ENCODE peak calls at places on chromosomes 2 and 18, in ten cellular contexts. T is T-cell; N is cardiac muscle cell; W is stimulated activated CD4-positive, alpha-beta T cell treated with anti-CD3 and anti-CD28 coated beads, Interleukin-12 subunit alpha, Interleukin-12 subunit beta, amount 100 ng/mL, for 24 hours; F is AG09319; O is SHP77; L is astrocyte of the spinal cord; M is sciatic nerve; A is left cardiac atrium; E is NB4. X is an unnamed sample.

GRCh38 chr2:30580394-30580793 is 133.3 kb downstream of the LCLAT1 start:
- DNase-seq in T (no peak), N (no peak), W (no peak), F (no peak), O (no peak), L (no peak), M (no peak), A (no peak), E (no peak), X (no peak)

GRCh38 chr18:33062834-33063364 is 290.1 kb upstream of the KLHL14 start:
- DNase-seq in T (no peak), N (no peak), W (no peak), F (no peak), O (no peak), L (no peak), M (no peak), A (no peak), E (no peak), X (no peak)

GRCh38 chr2:189142893-189143759 is 36.4 kb downstream of the COL5A2 start:
- DNase-seq in T (peak), N (peak), W (peak), F (no peak), O (peak), L (no peak), M (no peak), A (no peak), E (peak), X (peak)

GRCh38 chr2:102337481-102338386 is 17.9 kb upstream of the IL18R1 start:
- DNase-seq in T (no peak), N (no peak), W (no peak), F (no peak), O (no peak), L (no peak), M (no peak), A (no peak), E (no peak), X (no peak)

GRCh38 chr2:68813596-68813995 is 57.6 kb downstream of the BMP10 start:
- DNase-seq in T (no peak), N (no peak), W (no peak), F (no peak), O (no peak), L (no peak), M (no peak), A (no peak), E (no peak), X (no peak)

GRCh38 chr2:154446324-154446723 is 252.2 kb upstream of the KCNJ3 start:
- DNase-seq in T (no peak), N (no peak), W (no peak), F (no peak), O (no peak), L (no peak), M (no peak), A (no peak), E (no peak), X (no peak)

GRCh38 chr2:105504459-105504858 is 105.6 kb upstream of the FHL2 start:
- DNase-seq in T (no peak), N (no peak), W (no peak), F (no peak), O (no peak), L (peak), M (no peak), A (no peak), E (no peak), X (no peak)

GRCh38 chr18:77205769-77206168 is 43.9 kb upstream of the GALR1 start:
- DNase-seq in T (no peak), N (no peak), W (no peak), F (no peak), O (no peak), L (no peak), M (no peak), A (no peak), E (no peak), X (no peak)

GRCh38 chr2:130963849-130964793 is 127.4 kb downstream of the ARHGEF4 start:
- DNase-seq in T (no peak), N (peak), W (peak), F (no peak), O (no peak), L (no peak), M (no peak), A (no peak), E (peak), X (peak)

GRCh38 chr2:233252227-233252626 is 754 bp downstream of the ATG16L1 start:
- DNase-seq in T (no peak), N (no peak), W (no peak), F (no peak), O (no peak), L (no peak), M (no peak), A (no peak), E (peak), X (no peak)

GRCh38 chr2:190563109-190563508 is 28.6 kb upstream of the NEMP2 start:
- DNase-seq in T (no peak), N (no peak), W (peak), F (no peak), O (no peak), L (no peak), M (no peak), A (no peak), E (no peak), X (no peak)

GRCh38 chr18:43855376-43855775 is 578.1 kb upstream of the SYT4 start:
- DNase-seq in T (no peak), N (no peak), W (no peak), F (no peak), O (no peak), L (no peak), M (no peak), A (no peak), E (no peak), X (no peak)

GRCh38 chr2:145563752-145564615 is 1044.1 kb upstream of the ZEB2 start:
- DNase-seq in T (no peak), N (no peak), W (no peak), F (no peak), O (peak), L (peak), M (no peak), A (no peak), E (no peak), X (no peak)

GRCh38 chr2:152513681-152514080 is 178.7 kb downstream of the FMNL2 start:
- DNase-seq in T (no peak), N (no peak), W (no peak), F (no peak), O (no peak), L (peak), M (no peak), A (peak), E (no peak), X (no peak)

GRCh38 chr2:98412751-98413445 is 31.8 kb upstream of the INPP4A start:
- DNase-seq in T (peak), N (peak), W (peak), F (no peak), O (peak), L (peak), M (no peak), A (no peak), E (peak), X (peak)

GRCh38 chr2:232588680-232589585 is 38.4 kb downstream of the EIF4E2 start:
- DNase-seq in T (no peak), N (no peak), W (no peak), F (peak), O (peak), L (peak), M (no peak), A (peak), E (no peak), X (no peak)

GRCh38 chr2:18346364-18346763 is 214.1 kb downstream of the RDH14 start:
- DNase-seq in T (no peak), N (no peak), W (no peak), F (no peak), O (peak), L (peak), M (no peak), A (peak), E (no peak), X (no peak)

GRCh38 chr18:58495202-58495601 is 133.7 kb downstream of the ALPK2 start:
- DNase-seq in T (no peak), N (no peak), W (no peak), F (no peak), O (no peak), L (peak), M (no peak), A (no peak), E (no peak), X (no peak)

GRCh38 chr2:200335657-200336056 is 29.2 kb downstream of the SPATS2L start:
- DNase-seq in T (no peak), N (no peak), W (no peak), F (no peak), O (no peak), L (peak), M (no peak), A (no peak), E (no peak), X (no peak)

GRCh38 chr2:206392118-206392517 is 51.2 kb upstream of the ADAM23 start:
- DNase-seq in T (no peak), N (peak), W (peak), F (no peak), O (peak), L (peak), M (no peak), A (no peak), E (peak), X (peak)

GRCh38 chr18:40868110-40868858 is 1086.8 kb upstream of the PIK3C3 start:
- DNase-seq in T (no peak), N (no peak), W (no peak), F (no peak), O (no peak), L (peak), M (no peak), A (no peak), E (peak), X (no peak)

GRCh38 chr2:37851428-37851827 is 73.7 kb upstream of the RMDN2 start:
- DNase-seq in T (no peak), N (no peak), W (no peak), F (no peak), O (no peak), L (no peak), M (no peak), A (no peak), E (no peak), X (no peak)

GRCh38 chr2:113133696-113134558 is 6.5 kb downstream of the IL1RN start:
- DNase-seq in T (no peak), N (no peak), W (no peak), F (no peak), O (no peak), L (peak), M (no peak), A (no peak), E (peak), X (no peak)

GRCh38 chr2:85429213-85429923 is 10.9 kb downstream of the SH2D6 start:
- DNase-seq in T (no peak), N (no peak), W (no peak), F (no peak), O (no peak), L (no peak), M (no peak), A (no peak), E (no peak), X (no peak)

GRCh38 chr2:179860255-179861026 is 971 bp downstream of the ZNF385B start:
- DNase-seq in T (no peak), N (no peak), W (no peak), F (no peak), O (no peak), L (no peak), M (no peak), A (no peak), E (no peak), X (no peak)

GRCh38 chr2:119431976-119432881 is 575 bp downstream of the TMEM37 start:
- DNase-seq in T (no peak), N (no peak), W (no peak), F (no peak), O (no peak), L (peak), M (no peak), A (peak), E (peak), X (no peak)